ENCODE peak calls at places on chromosomes 3 and 15, in nine cellular contexts. One of them, this sample, is unnamed.

GRCh38 chr3:183213941-183214612 is 39.0 kb upstream of the B3GNT5 start:
- DNase-seq in amniotic stem cell: no peak
- DNase-seq in A549: no peak
- DNase-seq in T-helper 9 cell: no peak
- DNase-seq in HTR-8/SVneo: no peak
- DNase-seq in left lobe of liver: no peak
- DNase-seq in NAMALWA: peak
- DNase-seq in T-helper 2 cell: no peak
- DNase-seq in NCI-H460: no peak
- DNase-seq in this sample: no peak

GRCh38 chr3:34856577-34856976 is 782.7 kb upstream of the ARPP21 start:
- DNase-seq in T-helper 2 cell: no peak
- DNase-seq in A549: no peak
- DNase-seq in T-helper 9 cell: no peak
- DNase-seq in amniotic stem cell: no peak
- DNase-seq in left lobe of liver: no peak
- DNase-seq in NCI-H460: no peak
- DNase-seq in HTR-8/SVneo: no peak
- DNase-seq in NAMALWA: no peak
- DNase-seq in this sample: no peak

GRCh38 chr15:30973379-30973778 is 18.0 kb downstream of the MTMR10 start:
- DNase-seq in T-helper 9 cell: no peak
- DNase-seq in left lobe of liver: no peak
- DNase-seq in amniotic stem cell: no peak
- DNase-seq in NAMALWA: no peak
- DNase-seq in NCI-H460: no peak
- DNase-seq in A549: no peak
- DNase-seq in T-helper 2 cell: peak
- DNase-seq in HTR-8/SVneo: no peak
- DNase-seq in this sample: no peak

GRCh38 chr15:59590027-59590426 is 21.6 kb upstream of the GCNT3 start:
- DNase-seq in left lobe of liver: no peak
- DNase-seq in A549: no peak
- DNase-seq in NAMALWA: no peak
- DNase-seq in NCI-H460: no peak
- DNase-seq in T-helper 2 cell: peak
- DNase-seq in amniotic stem cell: no peak
- DNase-seq in T-helper 9 cell: no peak
- DNase-seq in HTR-8/SVneo: no peak
- DNase-seq in this sample: no peak

GRCh38 chr3:66355394-66355793 is 134.6 kb downstream of the SLC25A26 start:
- DNase-seq in NCI-H460: no peak
- DNase-seq in amniotic stem cell: no peak
- DNase-seq in T-helper 2 cell: peak
- DNase-seq in A549: no peak
- DNase-seq in HTR-8/SVneo: no peak
- DNase-seq in NAMALWA: no peak
- DNase-seq in T-helper 9 cell: no peak
- DNase-seq in left lobe of liver: no peak
- DNase-seq in this sample: no peak

GRCh38 chr3:179348325-179349013 is 960 bp downstream of the MFN1 start:
- DNase-seq in T-helper 9 cell: no peak
- DNase-seq in left lobe of liver: no peak
- DNase-seq in HTR-8/SVneo: no peak
- DNase-seq in T-helper 2 cell: peak
- DNase-seq in A549: no peak
- DNase-seq in NCI-H460: no peak
- DNase-seq in amniotic stem cell: no peak
- DNase-seq in NAMALWA: peak
- DNase-seq in this sample: peak

GRCh38 chr3:58242340-58242739 is 4.7 kb downstream of the ABHD6 start:
- DNase-seq in T-helper 9 cell: no peak
- DNase-seq in T-helper 2 cell: no peak
- DNase-seq in NAMALWA: no peak
- DNase-seq in left lobe of liver: peak
- DNase-seq in A549: no peak
- DNase-seq in NCI-H460: no peak
- DNase-seq in HTR-8/SVneo: no peak
- DNase-seq in amniotic stem cell: no peak
- DNase-seq in this sample: no peak

GRCh38 chr3:24682141-24682547 is 187.5 kb upstream of the THRB start:
- DNase-seq in NAMALWA: no peak
- DNase-seq in amniotic stem cell: no peak
- DNase-seq in T-helper 9 cell: no peak
- DNase-seq in NCI-H460: no peak
- DNase-seq in A549: no peak
- DNase-seq in left lobe of liver: no peak
- DNase-seq in T-helper 2 cell: no peak
- DNase-seq in HTR-8/SVneo: no peak
- DNase-seq in this sample: no peak

GRCh38 chr3:194019766-194020165 is 116.2 kb upstream of the HES1 start:
- DNase-seq in NCI-H460: no peak
- DNase-seq in HTR-8/SVneo: no peak
- DNase-seq in amniotic stem cell: no peak
- DNase-seq in NAMALWA: no peak
- DNase-seq in T-helper 2 cell: no peak
- DNase-seq in T-helper 9 cell: no peak
- DNase-seq in A549: no peak
- DNase-seq in left lobe of liver: no peak
- DNase-seq in this sample: no peak

GRCh38 chr15:29988689-29989088 is 94.1 kb upstream of the GOLGA8J start:
- DNase-seq in NAMALWA: no peak
- DNase-seq in A549: no peak
- DNase-seq in amniotic stem cell: no peak
- DNase-seq in NCI-H460: no peak
- DNase-seq in T-helper 9 cell: no peak
- DNase-seq in HTR-8/SVneo: no peak
- DNase-seq in T-helper 2 cell: no peak
- DNase-seq in left lobe of liver: no peak
- DNase-seq in this sample: no peak

GRCh38 chr3:21839592-21839991 is 88.6 kb upstream of the ZNF385D start:
- DNase-seq in T-helper 9 cell: no peak
- DNase-seq in left lobe of liver: no peak
- DNase-seq in amniotic stem cell: peak
- DNase-seq in NAMALWA: peak
- DNase-seq in HTR-8/SVneo: peak
- DNase-seq in T-helper 2 cell: no peak
- DNase-seq in A549: no peak
- DNase-seq in NCI-H460: no peak
- DNase-seq in this sample: no peak

GRCh38 chr15:34583399-34584320 is at the start of gene GOLGA8B:
- DNase-seq in amniotic stem cell: no peak
- DNase-seq in T-helper 2 cell: peak
- DNase-seq in T-helper 9 cell: peak
- DNase-seq in A549: peak
- DNase-seq in NAMALWA: peak
- DNase-seq in left lobe of liver: peak
- DNase-seq in NCI-H460: peak
- DNase-seq in HTR-8/SVneo: peak
- DNase-seq in this sample: peak

GRCh38 chr3:99659032-99659431 is 20.6 kb downstream of the COL8A1 start:
- DNase-seq in NAMALWA: no peak
- DNase-seq in amniotic stem cell: peak
- DNase-seq in T-helper 9 cell: no peak
- DNase-seq in T-helper 2 cell: no peak
- DNase-seq in HTR-8/SVneo: peak
- DNase-seq in left lobe of liver: no peak
- DNase-seq in A549: no peak
- DNase-seq in NCI-H460: peak
- DNase-seq in this sample: no peak

GRCh38 chr3:101195951-101196713 is 124.2 kb downstream of the IMPG2 start:
- DNase-seq in NCI-H460: peak
- DNase-seq in T-helper 2 cell: peak
- DNase-seq in NAMALWA: peak
- DNase-seq in T-helper 9 cell: no peak
- DNase-seq in A549: peak
- DNase-seq in HTR-8/SVneo: peak
- DNase-seq in amniotic stem cell: peak
- DNase-seq in left lobe of liver: no peak
- DNase-seq in this sample: peak